ENCODE peak calls at places on chromosomes 1 and 21, in nine cellular contexts. One of them, this sample, is unnamed.

GRCh38 chr1:31987231-31987630 is 26.4 kb upstream of the KHDRBS1 start:
- DNase-seq in breast epithelium: no peak
- DNase-seq in HCT116: no peak
- DNase-seq in HepG2: no peak
- DNase-seq in transverse colon: no peak
- DNase-seq in GM12878: no peak
- DNase-seq in endothelial cell of umbilical vein: no peak
- DNase-seq in stomach: no peak
- DNase-seq in prostate gland: no peak
- DNase-seq in this sample: no peak

GRCh38 chr1:164630626-164631396 is 71.8 kb downstream of the PBX1 start:
- DNase-seq in breast epithelium: no peak
- DNase-seq in HCT116: no peak
- DNase-seq in HepG2: no peak
- DNase-seq in transverse colon: no peak
- DNase-seq in GM12878: no peak
- DNase-seq in endothelial cell of umbilical vein: no peak
- DNase-seq in stomach: no peak
- DNase-seq in prostate gland: no peak
- DNase-seq in this sample: no peak

GRCh38 chr1:46404482-46405203 is 10.5 kb downstream of the FAAH start:
- DNase-seq in breast epithelium: no peak
- DNase-seq in HCT116: no peak
- DNase-seq in HepG2: no peak
- DNase-seq in transverse colon: no peak
- DNase-seq in GM12878: no peak
- DNase-seq in endothelial cell of umbilical vein: no peak
- DNase-seq in stomach: no peak
- DNase-seq in prostate gland: no peak
- DNase-seq in this sample: no peak

GRCh38 chr1:100736324-100736723 is 16.8 kb downstream of the VCAM1 start:
- DNase-seq in breast epithelium: no peak
- DNase-seq in HCT116: no peak
- DNase-seq in HepG2: no peak
- DNase-seq in transverse colon: no peak
- DNase-seq in GM12878: no peak
- DNase-seq in endothelial cell of umbilical vein: peak; percentile 81
- DNase-seq in stomach: no peak
- DNase-seq in prostate gland: no peak
- DNase-seq in this sample: no peak

GRCh38 chr1:45552309-45552708 is 1.7 kb downstream of the AKR1A1 start:
- DNase-seq in breast epithelium: peak; percentile 48
- DNase-seq in HCT116: no peak
- DNase-seq in HepG2: no peak
- DNase-seq in transverse colon: peak; percentile 58
- DNase-seq in GM12878: no peak
- DNase-seq in endothelial cell of umbilical vein: no peak
- DNase-seq in stomach: peak; percentile 66
- DNase-seq in prostate gland: peak; percentile 63
- DNase-seq in this sample: peak; percentile 67

GRCh38 chr21:37704751-37705150 is 211.5 kb downstream of the KCNJ6 start:
- DNase-seq in breast epithelium: no peak
- DNase-seq in HCT116: no peak
- DNase-seq in HepG2: no peak
- DNase-seq in transverse colon: no peak
- DNase-seq in GM12878: no peak
- DNase-seq in endothelial cell of umbilical vein: no peak
- DNase-seq in stomach: no peak
- DNase-seq in prostate gland: no peak
- DNase-seq in this sample: no peak

GRCh38 chr1:204947338-204947737 is 76.7 kb downstream of the NFASC start:
- DNase-seq in breast epithelium: no peak
- DNase-seq in HCT116: no peak
- DNase-seq in HepG2: no peak
- DNase-seq in transverse colon: no peak
- DNase-seq in GM12878: no peak
- DNase-seq in endothelial cell of umbilical vein: no peak
- DNase-seq in stomach: no peak
- DNase-seq in prostate gland: no peak
- DNase-seq in this sample: no peak

GRCh38 chr1:45846931-45847330 is 43.5 kb downstream of the MAST2 start:
- DNase-seq in breast epithelium: no peak
- DNase-seq in HCT116: no peak
- DNase-seq in HepG2: no peak
- DNase-seq in transverse colon: no peak
- DNase-seq in GM12878: no peak
- DNase-seq in endothelial cell of umbilical vein: peak; percentile 3
- DNase-seq in stomach: no peak
- DNase-seq in prostate gland: no peak
- DNase-seq in this sample: no peak

DNA sequence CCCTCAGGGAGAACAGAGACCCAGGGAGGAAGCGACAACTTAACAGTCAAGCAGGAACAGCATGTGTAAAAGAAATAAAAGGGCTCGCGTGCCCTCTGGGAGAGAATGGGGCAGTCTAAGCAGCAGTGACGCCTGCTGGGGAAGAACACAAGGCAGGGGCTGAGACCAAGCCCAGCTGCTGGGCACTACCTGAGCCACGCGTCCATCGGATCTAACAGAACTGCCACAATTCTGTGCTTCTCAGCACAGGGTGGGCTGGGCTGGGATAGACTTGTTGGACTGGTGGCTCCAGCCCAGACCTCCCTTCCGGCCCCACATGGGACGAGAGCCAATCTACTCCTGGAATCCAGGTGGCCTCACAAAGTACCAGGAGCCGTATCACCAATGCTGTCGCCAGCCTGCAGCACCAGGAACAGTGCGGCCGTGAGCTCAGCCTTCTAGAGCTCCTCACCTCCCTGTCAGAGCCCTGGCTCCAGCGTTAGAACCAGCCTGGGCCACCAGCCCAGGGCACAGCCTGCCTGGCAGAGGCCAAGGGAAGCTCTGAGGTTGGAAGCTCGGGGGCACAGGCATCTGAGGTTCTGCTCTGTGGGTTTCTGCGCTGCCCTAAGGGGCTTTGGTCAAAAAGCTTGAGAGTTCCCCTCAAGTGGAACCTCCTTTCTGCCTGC is 7.4 kb downstream of the LRRC47 start:
- DNase-seq in breast epithelium: no peak
- DNase-seq in HCT116: no peak
- DNase-seq in HepG2: no peak
- DNase-seq in transverse colon: no peak
- DNase-seq in GM12878: no peak
- DNase-seq in endothelial cell of umbilical vein: no peak
- DNase-seq in stomach: no peak
- DNase-seq in prostate gland: no peak
- DNase-seq in this sample: no peak
- H3K4me1 ChIP-seq in breast epithelium: peaks cover 3% of the 10 kb centered on the region
- H3K4me1 ChIP-seq in HCT116: peaks cover 6% of the 10 kb centered on the region
- H3K4me1 ChIP-seq in HepG2: peaks cover 37% of the 10 kb centered on the region
- H3K4me1 ChIP-seq in transverse colon: peaks cover 8% of the 10 kb centered on the region
- H3K4me1 ChIP-seq in GM12878: peaks cover 22% of the 10 kb centered on the region
- H3K4me1 ChIP-seq in endothelial cell of umbilical vein: no peaks in the 10 kb centered on the region
- H3K4me1 ChIP-seq in stomach: peaks cover 15% of the 10 kb centered on the region
- H3K4me1 ChIP-seq in prostate gland: peaks cover 11% of the 10 kb centered on the region
- H3K4me1 ChIP-seq in this sample: peaks cover 29% of the 10 kb centered on the region

DNA sequence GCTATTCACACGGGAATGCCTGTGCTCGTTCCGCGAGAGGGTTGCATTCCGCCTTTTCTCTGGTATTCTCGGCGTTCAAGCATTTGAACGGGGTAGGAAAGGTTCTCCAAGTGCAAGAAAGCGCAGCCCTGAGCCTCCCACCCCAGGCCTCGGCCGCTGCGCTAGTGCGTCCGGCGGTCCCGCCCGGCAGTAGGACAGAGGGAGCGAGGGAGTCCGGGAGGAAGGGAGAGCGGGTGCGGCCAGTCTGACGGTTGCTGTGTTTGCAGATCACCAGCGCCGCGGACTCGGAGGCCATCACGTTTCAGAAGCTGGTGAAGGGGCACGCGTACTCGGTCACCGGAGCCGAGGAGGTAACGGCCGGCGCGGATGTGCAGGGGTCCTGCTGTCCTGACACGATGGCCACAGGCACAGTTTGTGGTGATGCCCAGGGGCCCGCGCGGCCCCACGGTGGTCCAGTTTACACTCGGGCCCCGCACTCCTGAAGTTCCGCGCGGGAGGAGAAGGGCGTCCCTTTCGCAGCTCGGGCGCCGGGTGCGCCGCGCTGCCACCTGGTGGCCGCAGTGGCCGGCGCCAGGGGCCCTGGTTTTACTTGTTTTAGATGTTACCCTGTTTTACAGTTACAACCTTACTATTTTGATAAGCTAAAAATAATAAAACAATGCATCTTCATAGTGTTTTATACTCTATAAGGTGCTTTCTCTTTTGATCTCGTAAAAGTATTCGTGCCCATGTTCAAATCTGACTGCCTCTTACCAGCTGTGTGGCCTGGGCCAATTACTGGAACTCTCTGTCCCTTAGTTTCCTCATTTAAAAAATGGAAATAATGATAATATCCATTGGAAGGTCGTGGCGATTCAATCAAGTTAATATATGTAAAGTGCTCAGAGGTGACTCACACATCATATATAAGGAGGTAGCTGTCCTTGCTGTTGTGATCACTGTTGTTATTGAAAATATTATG is 36.7 kb downstream of the CAPN2 start:
- DNase-seq in breast epithelium: peak; percentile 46
- DNase-seq in HCT116: no peak
- DNase-seq in HepG2: no peak
- DNase-seq in transverse colon: peak; percentile 71
- DNase-seq in GM12878: no peak
- DNase-seq in endothelial cell of umbilical vein: peak; percentile 62
- DNase-seq in stomach: peak; percentile 78
- DNase-seq in prostate gland: peak; percentile 57
- DNase-seq in this sample: peak; percentile 82
- TF ChIP-seq POLR2AphosphoS5 in breast epithelium: no peak
- TF ChIP-seq POLR2AphosphoS5 in HCT116: no peak
- TF ChIP-seq POLR2AphosphoS5 in HepG2: no peak
- TF ChIP-seq POLR2AphosphoS5 in transverse colon: no peak
- TF ChIP-seq POLR2AphosphoS5 in GM12878: no peak
- TF ChIP-seq POLR2AphosphoS5 in endothelial cell of umbilical vein: peak; percentile 11
- TF ChIP-seq POLR2AphosphoS5 in stomach: no peak
- TF ChIP-seq POLR2AphosphoS5 in prostate gland: peak; percentile 62
- TF ChIP-seq POLR2AphosphoS5 in this sample: no peak

GRCh38 chr1:29516063-29516820 is 279.9 kb downstream of the PTPRU start:
- DNase-seq in breast epithelium: no peak
- DNase-seq in HCT116: no peak
- DNase-seq in HepG2: no peak
- DNase-seq in transverse colon: no peak
- DNase-seq in GM12878: no peak
- DNase-seq in endothelial cell of umbilical vein: no peak
- DNase-seq in stomach: peak; percentile 19
- DNase-seq in prostate gland: no peak
- DNase-seq in this sample: peak; percentile 26

GRCh38 chr1:29514361-29515187 is 278.3 kb downstream of the PTPRU start:
- DNase-seq in breast epithelium: no peak
- DNase-seq in HCT116: no peak
- DNase-seq in HepG2: no peak
- DNase-seq in transverse colon: no peak
- DNase-seq in GM12878: no peak
- DNase-seq in endothelial cell of umbilical vein: no peak
- DNase-seq in stomach: peak; percentile 20
- DNase-seq in prostate gland: no peak
- DNase-seq in this sample: peak; percentile 41

GRCh38 chr1:29517251-29518080 is 281.1 kb downstream of the PTPRU start:
- DNase-seq in breast epithelium: no peak
- DNase-seq in HCT116: no peak
- DNase-seq in HepG2: no peak
- DNase-seq in transverse colon: no peak
- DNase-seq in GM12878: no peak
- DNase-seq in endothelial cell of umbilical vein: no peak
- DNase-seq in stomach: peak; percentile 17
- DNase-seq in prostate gland: no peak
- DNase-seq in this sample: peak; percentile 46

GRCh38 chr1:29513357-29513756 is 277.0 kb downstream of the PTPRU start:
- DNase-seq in breast epithelium: no peak
- DNase-seq in HCT116: peak; percentile 84
- DNase-seq in HepG2: peak; percentile 35
- DNase-seq in transverse colon: no peak
- DNase-seq in GM12878: peak; percentile 9
- DNase-seq in endothelial cell of umbilical vein: peak; percentile 45
- DNase-seq in stomach: peak; percentile 51
- DNase-seq in prostate gland: no peak
- DNase-seq in this sample: no peak

DNA sequence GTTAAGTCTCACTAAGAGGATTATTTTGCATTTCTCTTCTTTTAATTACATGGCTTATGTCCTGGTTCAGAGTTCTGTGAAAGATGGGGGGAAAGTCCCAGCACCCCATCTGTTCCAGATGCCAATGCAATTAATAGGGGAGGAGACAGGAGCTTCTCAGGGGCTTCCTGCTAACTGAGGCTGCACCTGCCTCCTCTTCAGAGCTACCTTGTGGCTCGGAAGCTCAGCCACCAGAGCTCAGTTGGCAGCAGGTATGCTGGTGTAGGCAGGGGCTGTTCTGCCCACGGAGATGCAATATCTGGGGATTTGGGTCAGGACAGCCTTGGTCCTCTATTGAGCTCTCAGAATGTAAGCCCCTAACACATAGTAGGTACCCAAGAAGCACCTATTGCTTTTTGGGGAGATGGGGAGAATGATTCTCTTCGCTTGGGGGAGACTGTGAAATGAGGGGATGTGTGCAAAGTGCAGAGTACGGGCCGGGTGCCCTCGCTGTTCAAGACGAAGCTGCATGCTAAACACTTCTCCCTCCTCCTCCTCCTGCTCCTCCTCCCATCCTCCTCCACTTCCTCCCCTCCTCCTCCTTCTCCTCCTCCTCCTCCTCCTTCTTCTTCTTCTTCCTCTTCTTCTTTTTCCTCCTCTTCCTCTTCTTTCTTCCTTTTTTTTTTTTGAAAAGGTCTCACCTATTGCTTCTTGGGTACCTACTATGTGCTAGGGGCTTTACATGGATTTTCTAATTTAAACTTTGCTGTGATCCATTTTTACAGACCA is 279.1 kb downstream of the PTPRU start:
- DNase-seq in breast epithelium: no peak
- DNase-seq in HCT116: no peak
- DNase-seq in HepG2: no peak
- DNase-seq in transverse colon: no peak
- DNase-seq in GM12878: no peak
- DNase-seq in endothelial cell of umbilical vein: no peak
- DNase-seq in stomach: peak; percentile 4
- DNase-seq in prostate gland: no peak
- DNase-seq in this sample: peak; percentile 19
- H3K27me3 ChIP-seq in breast epithelium: no peaks in the 10 kb centered on the region
- H3K27me3 ChIP-seq in HCT116: peaks cover 13% of the 10 kb centered on the region
- H3K27me3 ChIP-seq in HepG2: peaks cover 7% of the 10 kb centered on the region
- H3K27me3 ChIP-seq in transverse colon: peaks cover 3% of the 10 kb centered on the region
- H3K27me3 ChIP-seq in GM12878: no peaks in the 10 kb centered on the region
- H3K27me3 ChIP-seq in endothelial cell of umbilical vein: no peaks in the 10 kb centered on the region
- H3K27me3 ChIP-seq in stomach: no peaks in the 10 kb centered on the region
- H3K27me3 ChIP-seq in prostate gland: no peaks in the 10 kb centered on the region
- H3K27me3 ChIP-seq in this sample: no peaks in the 10 kb centered on the region

DNA sequence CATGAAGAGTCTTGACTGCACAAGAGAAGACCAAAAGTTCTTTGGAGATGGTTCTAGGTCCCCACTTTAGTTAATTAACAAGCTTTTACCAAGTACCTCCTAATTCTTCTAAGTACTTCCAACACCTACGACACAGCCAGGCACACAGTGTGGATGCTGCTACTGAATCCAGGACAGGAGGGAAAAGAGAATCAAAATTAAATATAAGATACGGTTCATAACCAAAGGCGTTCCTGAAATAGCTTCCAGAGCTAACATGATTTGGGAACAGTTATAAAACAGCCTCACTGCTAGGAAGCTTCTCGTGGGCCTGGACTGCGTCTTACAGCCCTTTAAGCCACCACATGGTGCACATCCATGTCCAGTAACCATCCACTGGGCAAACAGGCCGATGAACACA is 75.0 kb downstream of the CD34 start:
- DNase-seq in breast epithelium: no peak
- DNase-seq in HCT116: no peak
- DNase-seq in HepG2: no peak
- DNase-seq in transverse colon: no peak
- DNase-seq in GM12878: no peak
- DNase-seq in endothelial cell of umbilical vein: no peak
- DNase-seq in stomach: no peak
- DNase-seq in prostate gland: no peak
- DNase-seq in this sample: no peak
- H3K4me1 ChIP-seq in breast epithelium: peaks cover 3% of the 10 kb centered on the region
- H3K4me1 ChIP-seq in HCT116: no peaks in the 10 kb centered on the region
- H3K4me1 ChIP-seq in HepG2: peaks cover 8% of the 10 kb centered on the region
- H3K4me1 ChIP-seq in transverse colon: peaks cover 21% of the 10 kb centered on the region
- H3K4me1 ChIP-seq in GM12878: peaks cover 31% of the 10 kb centered on the region
- H3K4me1 ChIP-seq in endothelial cell of umbilical vein: no peaks in the 10 kb centered on the region
- H3K4me1 ChIP-seq in stomach: peaks cover 60% of the 10 kb centered on the region
- H3K4me1 ChIP-seq in prostate gland: peaks cover 17% of the 10 kb centered on the region
- H3K4me1 ChIP-seq in this sample: peaks cover 79% of the 10 kb centered on the region